ENCODE peak calls at places on chromosome 7, in five cellular contexts. E is epithelial cell of esophagus, N is HCEC 1CT, Z is left ventricle myocardium superior, P is HAP-1. Y is an unnamed sample.

GRCh38 chr7:136251826-136252225 is 274.7 kb upstream of the MTPN start:
- DNase-seq in E (no peak), Z (no peak), N (no peak), P (no peak), Y (no peak)

GRCh38 chr7:158534598-158534997 is 53.0 kb downstream of the PTPRN2 start:
- DNase-seq in P (no peak), E (no peak), N (no peak), Z (no peak), Y (no peak)

GRCh38 chr7:34320412-34320811 is 337.6 kb upstream of the NPSR1 start:
- DNase-seq in E (peak; percentile 24), N (no peak), Z (peak; percentile 15), P (no peak), Y (no peak)

GRCh38 chr7:29915481-29916215 is 74.0 kb downstream of the SCRN1 start:
- DNase-seq in P (no peak), N (no peak), Z (no peak), E (peak; percentile 24), Y (no peak)

GRCh38 chr7:101870361-101871062 is 53.1 kb downstream of the CUX1 start:
- DNase-seq in P (peak; percentile 28), Z (no peak), E (peak; percentile 89), N (peak; percentile 60), Y (no peak)

GRCh38 chr7:69962077-69962855 is 364.0 kb downstream of the AUTS2 start:
- DNase-seq in E (no peak), N (no peak), Z (peak; percentile 69), P (peak; percentile 52), Y (peak; percentile 59)

GRCh38 chr7:79790863-79791262 is 337.4 kb upstream of the MAGI2 start:
- DNase-seq in N (peak; percentile 44), Z (no peak), E (peak; percentile 10), P (no peak), Y (no peak)

GRCh38 chr7:132650498-132650897 is 74.2 kb upstream of the PLXNA4 start:
- DNase-seq in E (peak; percentile 42), P (no peak), N (peak; percentile 44), Z (no peak), Y (no peak)

GRCh38 chr7:38235606-38236005 is 37.8 kb downstream of the TARP start:
- DNase-seq in E (no peak), Z (no peak), N (no peak), P (no peak), Y (no peak)

GRCh38 chr7:24361001-24361400 is 77.0 kb downstream of the NPY start:
- DNase-seq in E (no peak), P (no peak), Z (no peak), N (no peak), Y (no peak)

GRCh38 chr7:32170838-32171237 is 100.6 kb upstream of the PDE1C start:
- DNase-seq in E (no peak), N (no peak), Z (no peak), P (no peak), Y (no peak)

GRCh38 chr7:40843338-40844026 is 708.7 kb downstream of the SUGCT start:
- DNase-seq in E (peak; percentile 94), N (no peak), P (no peak), Z (no peak), Y (no peak)

GRCh38 chr7:20642171-20642570 is 26.7 kb downstream of the ABCB5 start:
- DNase-seq in N (no peak), Z (no peak), E (no peak), P (no peak), Y (no peak)

GRCh38 chr7:108660465-108660864 is 90.8 kb downstream of the DNAJB9 start:
- DNase-seq in E (no peak), Z (no peak), N (peak; percentile 20), P (no peak), Y (no peak)